ENCODE peak calls at places on chromosomes 1 and 21, in nine cellular contexts. Q is HCT116, F is OCI-LY7, N is GM23338, D is neural progenitor cell, Y is SK-N-SH, L is GM23248, H is hepatocyte, J is MM.1S. S is an unnamed sample.

GRCh38 chr1:2104621-2105427 is 54.6 kb downstream of the PRKCZ start:
- DNase-seq in F (no peak), L (peak), D (peak), N (peak), Q (no peak), J (no peak), Y (peak), H (peak), S (no peak)

GRCh38 chr1:9755441-9755995 is 68.2 kb downstream of the CLSTN1 start:
- DNase-seq in H (no peak), L (no peak), Q (no peak), D (no peak), F (no peak), Y (no peak), J (no peak), N (no peak), S (no peak)

GRCh38 chr1:222996307-222996983 is 146.6 kb downstream of the TLR5 start:
- DNase-seq in Q (no peak), H (no peak), F (no peak), J (no peak), L (no peak), D (no peak), Y (no peak), N (no peak), S (no peak)

GRCh38 chr1:91819038-91819788 is 66.7 kb downstream of the TGFBR3 start:
- DNase-seq in N (no peak), L (no peak), Q (no peak), J (no peak), D (no peak), H (no peak), Y (no peak), F (no peak), S (no peak)

GRCh38 chr1:212928323-212929281 is 21.7 kb upstream of the VASH2 start:
- DNase-seq in H (peak), D (peak), L (peak), J (no peak), F (no peak), Y (peak), Q (no peak), N (peak), S (no peak)

GRCh38 chr21:26169061-26169610 is 1.4 kb downstream of the APP start:
- DNase-seq in Y (peak), L (peak), N (peak), D (peak), J (peak), H (peak), Q (peak), F (no peak), S (peak)

GRCh38 chr1:234553241-234554156 is 56.5 kb downstream of the IRF2BP2 start:
- DNase-seq in J (no peak), N (no peak), Q (no peak), F (no peak), H (peak), L (peak), Y (peak), D (no peak), S (no peak)

GRCh38 chr1:2585318-2586092 is 1.1 kb upstream of the PRXL2B start:
- DNase-seq in Y (peak), Q (no peak), F (peak), L (peak), N (peak), D (peak), H (peak), J (peak), S (peak)

GRCh38 chr1:168643152-168643551 is 66.7 kb downstream of the XCL1 start:
- DNase-seq in D (no peak), J (no peak), Q (no peak), H (no peak), F (no peak), Y (no peak), N (no peak), L (peak), S (no peak)

GRCh38 chr1:19179597-19180271 is 30.3 kb downstream of the UBR4 start:
- DNase-seq in F (peak), Y (peak), L (peak), J (no peak), D (peak), N (peak), H (peak), Q (peak), S (peak)

GRCh38 chr1:30986755-30987154 is 78.2 kb upstream of the SDC3 start:
- DNase-seq in N (no peak), Q (no peak), L (peak), F (no peak), H (no peak), Y (no peak), J (no peak), D (no peak), S (no peak)

GRCh38 chr1:230581446-230582079 is 60.7 kb upstream of the COG2 start:
- DNase-seq in J (peak), L (no peak), H (no peak), D (peak), F (peak), Q (no peak), N (peak), Y (no peak), S (peak)

GRCh38 chr1:172068334-172068733 is 227.0 kb downstream of the DNM3 start:
- DNase-seq in N (no peak), D (no peak), L (no peak), H (no peak), Y (no peak), Q (no peak), J (no peak), F (no peak), S (no peak)

GRCh38 chr21:45533731-45534571 is 8.3 kb downstream of the SLC19A1 start:
- DNase-seq in J (no peak), Y (no peak), N (no peak), D (no peak), H (no peak), F (no peak), L (no peak), Q (no peak), S (no peak)

GRCh38 chr1:168084396-168085231 is 52.1 kb downstream of the GPR161 start:
- DNase-seq in L (peak), J (peak), Q (peak), Y (peak), H (peak), D (peak), N (peak), F (peak), S (peak)

GRCh38 chr1:4019606-4020331 is 119.7 kb upstream of the C1orf174 start:
- DNase-seq in D (no peak), N (no peak), L (no peak), H (no peak), Y (no peak), F (no peak), Q (no peak), J (no peak), S (no peak)

GRCh38 chr1:7290971-7291970 is 479.8 kb upstream of the VAMP3 start:
- DNase-seq in D (no peak), L (peak), Y (peak), H (no peak), Q (no peak), F (no peak), N (no peak), J (no peak), S (no peak)

GRCh38 chr1:198656500-198656932 is 17.7 kb downstream of the PTPRC start:
- DNase-seq in L (no peak), N (peak), J (no peak), Q (no peak), H (peak), F (peak), D (no peak), Y (no peak), S (peak)

GRCh38 chr1:55848906-55849305 is 633.7 kb upstream of the USP24 start:
- DNase-seq in Y (no peak), Q (no peak), J (no peak), F (no peak), N (peak), L (peak), H (no peak), D (peak), S (peak)

GRCh38 chr1:111197598-111198289 is 2.7 kb downstream of the DENND2D start:
- DNase-seq in N (peak), J (no peak), D (peak), F (peak), L (peak), Y (no peak), Q (no peak), H (no peak), S (peak)

GRCh38 chr1:167492509-167492910 is 25.8 kb downstream of the CD247 start:
- DNase-seq in Q (no peak), Y (no peak), H (no peak), D (no peak), F (no peak), N (no peak), L (no peak), J (no peak), S (no peak)

GRCh38 chr1:3306583-3307285 is 147.7 kb upstream of the ARHGEF16 start:
- DNase-seq in L (peak), J (no peak), N (no peak), D (no peak), H (no peak), Q (no peak), F (no peak), Y (no peak), S (peak)

GRCh38 chr1:74729741-74730478 is 2.9 kb downstream of the CRYZ start:
- DNase-seq in D (no peak), F (no peak), Y (peak), L (peak), N (no peak), Q (peak), J (no peak), H (no peak), S (peak)

GRCh38 chr1:93710499-93710898 is 28.9 kb upstream of the BCAR3 start:
- DNase-seq in H (no peak), Q (no peak), D (no peak), J (no peak), L (no peak), N (no peak), F (no peak), Y (no peak), S (no peak)

GRCh38 chr1:174497461-174497860 is 49.7 kb downstream of the GPR52 start:
- DNase-seq in L (no peak), J (no peak), Y (peak), F (no peak), D (peak), N (peak), Q (no peak), H (no peak), S (no peak)

GRCh38 chr1:204493882-204494280 is 724 bp downstream of the PIK3C2B start:
- DNase-seq in H (peak), J (peak), F (peak), Y (peak), L (peak), D (peak), Q (no peak), N (peak), S (peak)

GRCh38 chr1:75861831-75862230 is 65.1 kb downstream of the MSH4 start:
- DNase-seq in F (no peak), L (no peak), H (no peak), N (peak), Q (no peak), J (no peak), D (no peak), Y (no peak), S (no peak)

GRCh38 chr1:81803423-81804103 is 2.8 kb downstream of the ADGRL2 start:
- DNase-seq in Y (peak), Q (no peak), L (peak), J (no peak), H (peak), F (no peak), N (peak), D (peak), S (no peak)
- H2AFZ ChIP-seq in Y (peak), Q (no peak), L (peak), J (peak), H (peak), F (no peak), N (no peak), D (no peak), S (no peak)

GRCh38 chr1:40901886-40902633 is 39.9 kb upstream of the CITED4 start:
- DNase-seq in J (no peak), H (no peak), D (no peak), N (no peak), L (peak), Q (peak), F (no peak), Y (no peak), S (peak)
- TF ChIP-seq EZH2phosphoT487 in J (no peak), H (no peak), D (no peak), N (no peak), L (no peak), Q (no peak), F (no peak), Y (no peak), S (no peak)

GRCh38 chr1:236361909-236362590 is 32.0 kb upstream of the EDARADD start:
- DNase-seq in Y (no peak), J (no peak), L (no peak), D (no peak), F (no peak), H (no peak), N (no peak), Q (no peak), S (no peak)
- H2AFZ ChIP-seq in Y (no peak), J (no peak), L (no peak), D (no peak), F (no peak), H (no peak), N (peak), Q (no peak), S (no peak)

GRCh38 chr1:22295856-22296255 is 153.0 kb upstream of the WNT4 start:
- DNase-seq in D (no peak), Y (no peak), L (no peak), Q (no peak), J (no peak), F (no peak), H (no peak), N (no peak), S (no peak)
- TF ChIP-seq EZH2phosphoT487 in D (no peak), Y (no peak), L (no peak), Q (no peak), J (no peak), F (no peak), H (no peak), N (no peak), S (no peak)

GRCh38 chr1:25999419-25999818 is 1.6 kb upstream of the PAFAH2 start:
- DNase-seq in L (no peak), J (no peak), H (no peak), Q (no peak), Y (no peak), D (peak), N (no peak), F (no peak), S (no peak)
- H2AFZ ChIP-seq in L (peak), J (no peak), H (no peak), Q (peak), Y (no peak), D (peak), N (peak), F (peak), S (no peak)

GRCh38 chr1:165408518-165408917 is 36.4 kb downstream of the RXRG start:
- DNase-seq in L (peak), J (peak), Q (peak), F (no peak), N (peak), H (peak), Y (peak), D (peak), S (peak)
- TF ChIP-seq EZH2phosphoT487 in L (no peak), J (no peak), Q (no peak), F (no peak), N (no peak), H (no peak), Y (no peak), D (no peak), S (no peak)

DNA sequence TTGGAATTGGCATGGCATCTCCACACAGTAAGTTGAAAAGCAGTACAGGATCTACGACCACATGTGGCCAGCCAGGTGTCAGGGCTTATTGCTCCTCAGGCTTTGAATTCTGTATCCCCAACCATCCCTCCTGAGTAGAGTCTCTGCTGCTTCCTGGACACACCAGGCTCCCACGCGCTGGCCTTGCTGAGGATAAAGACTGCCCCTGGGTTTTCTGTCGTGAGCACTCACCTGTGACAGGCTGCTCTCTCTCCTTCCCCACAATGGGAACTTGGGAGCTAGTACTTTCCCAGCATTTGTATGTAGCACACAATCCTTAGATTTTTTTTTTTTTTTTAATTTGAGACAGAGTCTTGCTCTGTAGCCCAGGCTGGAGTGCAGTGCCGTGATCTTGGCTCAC is 33.6 kb downstream of the PBX1 start:
- DNase-seq in D (no peak), H (no peak), J (no peak), Y (no peak), L (no peak), N (no peak), Q (no peak), F (no peak), S (no peak)
- H2AFZ ChIP-seq in D (no peak), H (no peak), J (no peak), Y (no peak), L (no peak), N (no peak), Q (no peak), F (no peak), S (no peak)

DNA sequence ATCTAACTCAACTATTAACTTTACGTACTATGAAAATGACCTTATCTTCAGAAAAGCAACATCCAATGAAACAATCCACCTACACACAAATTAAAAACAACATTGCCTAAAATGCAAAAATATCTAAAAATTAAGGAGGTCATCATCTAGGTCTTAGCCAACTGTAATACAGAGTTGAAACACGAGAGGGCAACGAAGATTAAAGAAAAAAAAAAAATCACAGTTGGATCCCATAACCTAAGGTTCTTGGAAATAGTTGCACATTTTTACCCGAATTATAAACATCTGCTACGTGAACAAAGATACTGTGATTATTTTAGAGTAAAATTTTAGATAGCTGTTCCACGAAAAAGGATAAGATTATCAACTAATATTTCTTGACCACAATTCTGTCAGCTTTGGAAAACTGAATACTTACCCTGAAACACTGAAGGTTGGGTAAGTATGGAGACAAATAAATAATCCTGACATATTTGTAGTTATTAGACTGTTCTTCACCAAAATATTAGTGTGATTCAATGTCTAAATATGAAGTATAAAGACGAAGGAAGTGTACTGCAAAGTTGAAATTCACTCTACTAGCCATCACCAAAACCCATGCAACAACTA is 88.0 kb upstream of the AK4 start:
- DNase-seq in F (peak), H (peak), D (peak), J (peak), Y (peak), Q (peak), L (peak), N (peak), S (peak)
- TF ChIP-seq EZH2phosphoT487 in F (no peak), H (no peak), D (no peak), J (no peak), Y (no peak), Q (no peak), L (no peak), N (no peak), S (no peak)

GRCh38 chr1:73556270-73556669 is 641.7 kb downstream of the LRRIQ3 start:
- DNase-seq in J (no peak), D (no peak), H (no peak), F (no peak), Q (no peak), N (no peak), Y (no peak), L (peak), S (no peak)
- H2AFZ ChIP-seq in J (no peak), D (no peak), H (no peak), F (no peak), Q (no peak), N (no peak), Y (no peak), L (no peak), S (no peak)

S was measured in PC-3.